ENCODE peak calls at places on chromosomes 13 and 19, in five cellular contexts. One of them, this sample, is unnamed.

GRCh38 chr13:29423050-29423449 is 172.4 kb downstream of the SLC7A1 start:
- ATAC-seq in Panc1: no peak
- ATAC-seq in HepG2: no peak
- ATAC-seq in GM12878: no peak
- ATAC-seq in upper lobe of left lung: no peak
- ATAC-seq in this sample: no peak

GRCh38 chr13:99046851-99047250 is 69.0 kb upstream of the DOCK9 start:
- ATAC-seq in Panc1: no peak
- ATAC-seq in HepG2: no peak
- ATAC-seq in GM12878: no peak
- ATAC-seq in upper lobe of left lung: no peak
- ATAC-seq in this sample: no peak

GRCh38 chr19:30227071-30227621 is 145.0 kb upstream of the ZNF536 start:
- ATAC-seq in Panc1: peak; percentile 44
- ATAC-seq in HepG2: no peak
- ATAC-seq in GM12878: no peak
- ATAC-seq in upper lobe of left lung: no peak
- ATAC-seq in this sample: no peak

GRCh38 chr13:109738298-109738746 is 48.1 kb downstream of the IRS2 start:
- ATAC-seq in Panc1: no peak
- ATAC-seq in HepG2: no peak
- ATAC-seq in GM12878: no peak
- ATAC-seq in upper lobe of left lung: no peak
- ATAC-seq in this sample: no peak

GRCh38 chr19:37966211-37967072 is 59.4 kb downstream of the SIPA1L3 start:
- ATAC-seq in Panc1: peak; percentile 68
- ATAC-seq in HepG2: peak; percentile 59
- ATAC-seq in GM12878: no peak
- ATAC-seq in upper lobe of left lung: no peak
- ATAC-seq in this sample: no peak

GRCh38 chr13:43388282-43389034 is 365.1 kb downstream of the DNAJC15 start:
- ATAC-seq in Panc1: no peak
- ATAC-seq in HepG2: no peak
- ATAC-seq in GM12878: peak; percentile 56
- ATAC-seq in upper lobe of left lung: peak; percentile 53
- ATAC-seq in this sample: no peak

GRCh38 chr13:27744861-27745260 is 47.4 kb upstream of the GSX1 start:
- ATAC-seq in Panc1: no peak
- ATAC-seq in HepG2: no peak
- ATAC-seq in GM12878: no peak
- ATAC-seq in upper lobe of left lung: no peak
- ATAC-seq in this sample: no peak

GRCh38 chr19:30799854-30800755 is 427.9 kb downstream of the ZNF536 start:
- ATAC-seq in Panc1: peak; percentile 95
- ATAC-seq in HepG2: peak; percentile 83
- ATAC-seq in GM12878: no peak
- ATAC-seq in upper lobe of left lung: no peak
- ATAC-seq in this sample: no peak

GRCh38 chr13:111259058-111259457 is 61.4 kb upstream of the TEX29 start:
- ATAC-seq in Panc1: no peak
- ATAC-seq in HepG2: no peak
- ATAC-seq in GM12878: no peak
- ATAC-seq in upper lobe of left lung: no peak
- ATAC-seq in this sample: no peak

GRCh38 chr13:102136735-102137296 is 265.0 kb downstream of the FGF14 start:
- ATAC-seq in Panc1: no peak
- ATAC-seq in HepG2: no peak
- ATAC-seq in GM12878: no peak
- ATAC-seq in upper lobe of left lung: no peak
- ATAC-seq in this sample: no peak

GRCh38 chr13:46633416-46633815 is 80.4 kb downstream of the LRCH1 start:
- ATAC-seq in Panc1: no peak
- ATAC-seq in HepG2: no peak
- ATAC-seq in GM12878: no peak
- ATAC-seq in upper lobe of left lung: no peak
- ATAC-seq in this sample: peak; percentile 43

GRCh38 chr19:51783373-51783772 is 11.6 kb upstream of the FPR3 start:
- ATAC-seq in Panc1: peak; percentile 66
- ATAC-seq in HepG2: no peak
- ATAC-seq in GM12878: no peak
- ATAC-seq in upper lobe of left lung: peak; percentile 43
- ATAC-seq in this sample: no peak

GRCh38 chr19:3572855-3573161 is at the start of gene HMG20B:
- ATAC-seq in Panc1: no peak
- ATAC-seq in HepG2: no peak
- ATAC-seq in GM12878: no peak
- ATAC-seq in upper lobe of left lung: no peak
- ATAC-seq in this sample: no peak

GRCh38 chr13:98279473-98280175 is 102.6 kb upstream of the RNF113B start:
- ATAC-seq in Panc1: no peak
- ATAC-seq in HepG2: no peak
- ATAC-seq in GM12878: peak; percentile 96
- ATAC-seq in upper lobe of left lung: peak; percentile 42
- ATAC-seq in this sample: no peak

DNA sequence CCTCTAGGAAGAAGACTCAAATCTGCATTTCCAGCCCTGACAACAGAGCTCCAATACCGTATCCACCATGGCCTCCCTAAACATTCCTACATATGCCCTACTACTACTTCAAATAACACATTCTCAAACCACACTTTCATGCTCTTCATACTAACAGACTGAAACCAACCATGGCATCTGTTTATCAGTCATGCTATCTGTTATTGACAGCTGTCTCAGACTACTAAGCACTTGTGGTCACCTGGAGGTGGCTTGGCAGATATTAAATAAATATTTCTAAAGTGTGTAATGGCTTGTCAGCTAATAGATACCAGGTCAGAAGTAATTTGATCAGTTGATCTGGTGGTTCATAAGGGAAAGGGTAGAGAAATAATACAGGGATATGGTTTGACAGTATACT is 489.1 kb downstream of the DIAPH3 start:
- ATAC-seq in Panc1: no peak
- ATAC-seq in HepG2: no peak
- ATAC-seq in GM12878: no peak
- ATAC-seq in upper lobe of left lung: no peak
- ATAC-seq in this sample: no peak
- H3K4me1 ChIP-seq in Panc1: no peaks in the 10 kb centered on the region
- H3K4me1 ChIP-seq in HepG2: peaks cover 7% of the 10 kb centered on the region
- H3K4me1 ChIP-seq in GM12878: no peaks in the 10 kb centered on the region
- H3K4me1 ChIP-seq in upper lobe of left lung: no peaks in the 10 kb centered on the region
- H3K4me1 ChIP-seq in this sample: peaks cover 3% of the 10 kb centered on the region

GRCh38 chr19:36574762-36575161 is 1.7 kb upstream of the ZNF529 start:
- ATAC-seq in Panc1: no peak
- ATAC-seq in HepG2: no peak
- ATAC-seq in GM12878: no peak
- ATAC-seq in upper lobe of left lung: no peak
- ATAC-seq in this sample: no peak

GRCh38 chr19:36573948-36574726 is 1.0 kb upstream of the ZNF529 start:
- ATAC-seq in Panc1: peak; percentile 44
- ATAC-seq in HepG2: peak; percentile 49
- ATAC-seq in GM12878: peak; percentile 18
- ATAC-seq in upper lobe of left lung: peak; percentile 32
- ATAC-seq in this sample: no peak

GRCh38 chr19:36573020-36573947 is at the start of gene ZNF529:
- ATAC-seq in Panc1: peak; percentile 98
- ATAC-seq in HepG2: peak; percentile 96
- ATAC-seq in GM12878: peak; percentile 97
- ATAC-seq in upper lobe of left lung: peak; percentile 96
- ATAC-seq in this sample: peak; percentile 97

GRCh38 chr19:36577271-36577996 is 4.3 kb upstream of the ZNF529 start:
- ATAC-seq in Panc1: no peak
- ATAC-seq in HepG2: no peak
- ATAC-seq in GM12878: no peak
- ATAC-seq in upper lobe of left lung: no peak
- ATAC-seq in this sample: no peak

GRCh38 chr19:36572593-36573019 is 486 bp downstream of the ZNF529 start:
- ATAC-seq in Panc1: no peak
- ATAC-seq in HepG2: no peak
- ATAC-seq in GM12878: no peak
- ATAC-seq in upper lobe of left lung: no peak
- ATAC-seq in this sample: no peak
- H3K4me3 ChIP-seq in Panc1: peak overlapping the region; percentile 57
- H3K4me3 ChIP-seq in HepG2: peak overlapping the region; percentile 77
- H3K4me3 ChIP-seq in GM12878: peak overlapping the region; percentile 91
- H3K4me3 ChIP-seq in upper lobe of left lung: peak overlapping the region; percentile 76
- H3K4me3 ChIP-seq in this sample: peak overlapping the region; percentile 81

DNA sequence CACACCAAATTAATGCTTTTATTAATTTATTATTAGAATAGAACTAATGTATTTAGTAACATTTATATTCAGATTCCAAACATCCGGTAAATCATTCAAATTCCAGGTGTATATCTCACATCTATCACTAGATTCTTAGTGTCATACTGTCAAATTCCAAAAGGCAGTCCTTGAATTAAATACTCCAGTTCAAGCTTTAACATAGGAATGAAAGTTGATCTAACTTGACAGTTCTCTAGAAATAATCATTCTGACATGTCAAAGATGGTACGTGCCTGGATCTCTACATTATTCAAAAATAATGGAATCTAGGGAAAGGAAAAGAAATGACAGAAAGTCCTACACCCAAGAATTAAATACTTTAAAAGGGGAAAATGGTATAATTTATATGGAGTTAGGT is 1161.5 kb downstream of the PCDH9 start:
- ATAC-seq in Panc1: no peak
- ATAC-seq in HepG2: no peak
- ATAC-seq in GM12878: no peak
- ATAC-seq in upper lobe of left lung: no peak
- ATAC-seq in this sample: no peak
- TF ChIP-seq POLR2AphosphoS5 in Panc1: no peak
- TF ChIP-seq POLR2AphosphoS5 in HepG2: no peak
- TF ChIP-seq POLR2AphosphoS5 in GM12878: no peak
- TF ChIP-seq POLR2AphosphoS5 in upper lobe of left lung: no peak
- TF ChIP-seq POLR2AphosphoS5 in this sample: no peak

DNA sequence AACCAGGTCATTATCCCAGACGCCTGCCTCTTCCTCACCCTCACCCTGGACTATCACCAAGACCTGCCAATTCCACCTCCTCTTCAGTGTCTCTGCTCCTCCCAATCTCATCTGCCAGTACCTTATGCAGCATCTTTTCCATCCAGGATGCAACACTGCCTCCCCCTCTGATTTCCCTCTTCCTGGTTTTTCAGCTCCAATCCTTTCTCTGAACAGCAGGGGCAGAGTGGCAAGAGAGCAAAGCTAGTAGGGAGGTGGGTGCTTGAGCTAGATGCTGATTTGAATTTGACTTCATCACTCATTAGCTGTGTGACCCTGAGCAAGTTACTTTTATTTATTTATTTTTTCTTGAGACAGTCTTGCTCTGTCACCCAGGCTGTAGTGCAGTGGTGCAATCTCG is 25.6 kb upstream of the CABP5 start:
- ATAC-seq in Panc1: no peak
- ATAC-seq in HepG2: no peak
- ATAC-seq in GM12878: no peak
- ATAC-seq in upper lobe of left lung: no peak
- ATAC-seq in this sample: no peak
- H3K4me1 ChIP-seq in Panc1: no peaks in the 10 kb centered on the region
- H3K4me1 ChIP-seq in HepG2: no peaks in the 10 kb centered on the region
- H3K4me1 ChIP-seq in GM12878: no peaks in the 10 kb centered on the region
- H3K4me1 ChIP-seq in upper lobe of left lung: no peaks in the 10 kb centered on the region
- H3K4me1 ChIP-seq in this sample: no peaks in the 10 kb centered on the region

GRCh38 chr13:70959376-70959775 is 851.1 kb upstream of the KLHL1 start:
- ATAC-seq in Panc1: no peak
- ATAC-seq in HepG2: no peak
- ATAC-seq in GM12878: no peak
- ATAC-seq in upper lobe of left lung: no peak
- ATAC-seq in this sample: no peak
- H3K4me3 ChIP-seq in Panc1: no peak overlapping the region
- H3K4me3 ChIP-seq in HepG2: no peak overlapping the region
- H3K4me3 ChIP-seq in GM12878: no peak overlapping the region
- H3K4me3 ChIP-seq in upper lobe of left lung: no peak overlapping the region
- H3K4me3 ChIP-seq in this sample: no peak overlapping the region

GRCh38 chr19:39846176-39846677 is at the start of gene FBL:
- ATAC-seq in Panc1: peak; percentile 91
- ATAC-seq in HepG2: peak; percentile 88
- ATAC-seq in GM12878: peak; percentile 94
- ATAC-seq in upper lobe of left lung: peak; percentile 94
- ATAC-seq in this sample: peak; percentile 96
- TF ChIP-seq POLR2AphosphoS5 in Panc1: no peak
- TF ChIP-seq POLR2AphosphoS5 in HepG2: peak; percentile 93
- TF ChIP-seq POLR2AphosphoS5 in GM12878: peak; percentile 92
- TF ChIP-seq POLR2AphosphoS5 in upper lobe of left lung: peak; percentile 77
- TF ChIP-seq POLR2AphosphoS5 in this sample: peak; percentile 73

DNA sequence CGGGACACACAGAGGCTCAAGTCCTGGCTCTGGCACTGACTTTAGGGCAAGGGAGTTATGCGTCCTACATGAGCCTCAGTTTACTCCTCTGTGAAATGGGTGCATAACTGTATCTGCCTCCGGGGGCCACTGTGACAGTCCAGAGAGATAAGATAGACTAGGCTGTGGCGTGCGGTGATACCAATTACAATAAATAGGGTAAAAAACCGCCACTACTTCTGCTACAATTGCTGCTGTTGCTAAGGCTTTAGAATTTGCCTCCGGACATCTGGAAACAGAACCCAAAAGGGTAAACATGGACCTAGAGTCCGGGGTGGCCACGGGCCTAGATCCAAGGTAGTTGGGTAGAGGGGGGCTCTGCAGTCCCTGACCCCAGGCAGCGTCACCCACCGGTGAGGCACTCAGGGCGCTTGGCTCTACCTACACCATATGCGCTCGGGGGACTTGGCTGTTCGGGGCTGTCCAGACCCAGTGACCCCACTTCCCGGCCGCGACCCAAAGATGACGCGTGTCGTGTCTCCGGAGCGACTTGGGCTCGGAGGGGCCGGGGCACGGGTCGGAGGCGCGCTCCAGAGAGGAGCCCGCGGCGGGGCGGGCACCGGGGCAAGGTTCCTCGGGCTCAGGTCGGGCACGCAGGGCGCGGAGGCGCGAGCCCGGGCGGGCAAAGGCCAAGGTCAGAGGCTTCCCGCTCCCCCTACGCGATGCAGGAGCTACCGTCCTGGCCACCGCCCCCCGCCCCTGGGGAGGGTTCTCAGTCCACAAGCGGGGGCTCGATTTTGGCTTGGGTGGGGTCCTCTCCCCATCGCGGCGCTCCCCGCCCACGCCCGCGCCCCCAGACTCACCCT is 1.0 kb downstream of the INSR start:
- ATAC-seq in Panc1: no peak
- ATAC-seq in HepG2: peak; percentile 47
- ATAC-seq in GM12878: peak; percentile 22
- ATAC-seq in upper lobe of left lung: no peak
- ATAC-seq in this sample: peak; percentile 12
- H3K4me1 ChIP-seq in Panc1: no peaks in the 10 kb centered on the region
- H3K4me1 ChIP-seq in HepG2: peaks cover 62% of the 10 kb centered on the region
- H3K4me1 ChIP-seq in GM12878: peaks cover 13% of the 10 kb centered on the region
- H3K4me1 ChIP-seq in upper lobe of left lung: peaks cover 31% of the 10 kb centered on the region
- H3K4me1 ChIP-seq in this sample: no peaks in the 10 kb centered on the region

DNA sequence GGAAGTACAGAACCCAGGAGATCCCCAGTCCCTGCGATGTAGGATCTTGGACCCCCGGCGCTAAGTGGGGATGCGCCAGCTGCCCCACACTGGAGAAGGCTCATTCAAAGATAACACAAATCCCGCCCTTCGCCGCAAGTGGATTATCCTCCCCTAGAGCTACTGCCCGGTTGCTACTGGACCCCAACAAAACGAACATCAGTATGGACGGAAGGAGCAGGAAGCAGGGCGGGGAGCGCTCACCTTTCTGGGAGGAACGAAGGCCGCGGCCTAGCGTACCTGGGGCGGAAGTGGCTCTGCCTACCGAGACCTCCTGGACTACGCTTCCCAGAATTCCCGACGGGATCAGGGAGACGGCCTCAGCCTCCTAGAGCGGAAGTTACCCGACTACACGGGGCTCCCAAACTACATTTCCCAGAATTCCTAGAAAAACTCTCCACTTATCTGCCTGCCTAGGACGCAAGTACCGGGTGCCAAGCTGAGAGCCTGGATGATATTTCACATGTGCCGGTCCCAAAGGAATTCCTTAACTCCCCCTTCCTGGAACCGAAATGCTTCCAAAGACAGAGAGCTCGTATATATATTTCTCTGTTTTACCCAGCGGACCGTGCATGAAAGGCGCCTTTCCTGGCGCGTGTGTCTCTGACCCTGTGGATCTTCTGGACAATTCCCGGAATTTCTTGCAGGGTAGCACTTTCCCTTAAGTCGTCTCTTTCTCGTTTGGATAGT is at the start of gene ZNF112:
- ATAC-seq in Panc1: peak; percentile 100
- ATAC-seq in HepG2: peak; percentile 100
- ATAC-seq in GM12878: peak; percentile 31
- ATAC-seq in upper lobe of left lung: peak; percentile 99
- ATAC-seq in this sample: peak; percentile 100
- H3K4me3 ChIP-seq in Panc1: peak within 1 kb of the TSS; percentile 63
- H3K4me3 ChIP-seq in HepG2: peak within 1 kb of the TSS; percentile 74
- H3K4me3 ChIP-seq in GM12878: peak within 1 kb of the TSS; percentile 18
- H3K4me3 ChIP-seq in upper lobe of left lung: peak within 1 kb of the TSS; percentile 56
- H3K4me3 ChIP-seq in this sample: peak within 1 kb of the TSS; percentile 57